ENCODE peak calls at places on chromosomes 7 and 10, in five cellular contexts. B, T, W, U and R are unnamed samples.
A peak's percentile ranks its signal among the peaks of the same experiment; 100 is the strongest.

GRCh38 chr7:150357277-150357676 is 11.3 kb upstream of the REPIN1 start:
- DNase-seq in B (no peak), W (peak; percentile 68), T (no peak), U (no peak), R (no peak)

GRCh38 chr10:7667262-7668141 is 736 bp upstream of the ITIH5 start:
- DNase-seq in U (no peak), W (no peak), B (no peak), T (no peak), R (no peak)

GRCh38 chr10:88986549-88987242 is 3.9 kb upstream of the FAS start:
- DNase-seq in T (no peak), B (no peak), W (no peak), U (no peak), R (peak; percentile 68)

GRCh38 chr10:73889014-73889413 is 14.7 kb upstream of the CAMK2G start:
- DNase-seq in W (peak; percentile 28), U (peak; percentile 59), B (peak; percentile 83), T (no peak), R (peak; percentile 89)

GRCh38 chr7:135801877-135802276 is 53.3 kb upstream of the FAM180A start:
- DNase-seq in W (peak; percentile 24), U (no peak), B (no peak), T (no peak), R (no peak)

GRCh38 chr10:59027975-59028640 is 148.3 kb upstream of the PHYHIPL start:
- DNase-seq in T (no peak), U (peak; percentile 2), W (no peak), B (no peak), R (peak; percentile 30)

GRCh38 chr7:128845987-128846386 is 15.8 kb downstream of the FLNC start:
- DNase-seq in T (no peak), B (no peak), U (no peak), W (no peak), R (no peak)

GRCh38 chr10:86258488-86258887 is 108.1 kb downstream of the GRID1 start:
- DNase-seq in T (no peak), U (no peak), B (no peak), W (no peak), R (peak; percentile 1)

GRCh38 chr7:114922151-114922651 is 307 bp downstream of the MDFIC start:
- DNase-seq in W (no peak), U (peak; percentile 34), B (peak; percentile 59), T (no peak), R (peak; percentile 48)

GRCh38 chr10:5977471-5978370 is at the start of gene IL15RA:
- DNase-seq in T (no peak), U (peak; percentile 13), W (no peak), B (peak; percentile 88), R (peak; percentile 64)

GRCh38 chr7:112531675-112532074 is 50.9 kb downstream of the LSMEM1 start:
- DNase-seq in T (no peak), B (no peak), W (no peak), U (no peak), R (no peak)

GRCh38 chr10:12750526-12751201 is 250.8 kb downstream of the CCDC3 start:
- DNase-seq in T (no peak), U (peak; percentile 36), B (no peak), W (no peak), R (no peak)

GRCh38 chr10:102396751-102397151 is 1.2 kb downstream of the NFKB2 start:
- DNase-seq in U (no peak), T (no peak), B (no peak), W (no peak), R (no peak)

GRCh38 chr10:97538839-97539238 is 33.7 kb upstream of the ANKRD2 start:
- DNase-seq in B (no peak), T (no peak), W (no peak), U (no peak), R (no peak)

GRCh38 chr10:110609592-110609991 is 34.5 kb upstream of the RBM20 start:
- DNase-seq in T (no peak), U (no peak), B (no peak), W (peak; percentile 44), R (peak; percentile 5)

GRCh38 chr7:20030915-20031362 is 186.2 kb downstream of the MACC1 start:
- DNase-seq in W (no peak), T (no peak), B (no peak), U (peak; percentile 49), R (peak; percentile 37)

GRCh38 chr7:43647772-43648643 is 65.1 kb downstream of the STK17A start:
- DNase-seq in T (no peak), W (peak; percentile 85), B (peak; percentile 62), U (peak; percentile 99), R (peak; percentile 98)

GRCh38 chr10:101716891-101717659 is 22.1 kb upstream of the FBXW4 start:
- DNase-seq in T (no peak), U (no peak), B (no peak), W (no peak), R (no peak)

GRCh38 chr10:110780704-110781103 is 91.0 kb upstream of the PDCD4 start:
- DNase-seq in U (no peak), W (peak; percentile 19), T (no peak), B (no peak), R (no peak)

GRCh38 chr7:157544226-157544625 is 207.4 kb downstream of the DNAJB6 start:
- DNase-seq in W (no peak), T (no peak), B (peak; percentile 39), U (no peak), R (no peak)

GRCh38 chr10:68989317-68989990 is 851 bp downstream of the KIFBP start:
- DNase-seq in U (no peak), W (no peak), T (no peak), B (no peak), R (peak; percentile 23)

GRCh38 chr7:21044913-21045312 is 258.2 kb upstream of the SP8 start:
- DNase-seq in U (no peak), T (no peak), B (no peak), W (no peak), R (no peak)

GRCh38 chr7:45295222-45295621 is 137.6 kb downstream of the RAMP3 start:
- DNase-seq in W (no peak), B (no peak), U (no peak), T (no peak), R (no peak)

GRCh38 chr7:96558530-96558929 is 151.1 kb downstream of the SEM1 start:
- DNase-seq in B (no peak), T (no peak), W (no peak), U (no peak), R (no peak)

GRCh38 chr10:58843760-58844159 is 331.1 kb downstream of the BICC1 start:
- DNase-seq in W (no peak), B (no peak), U (no peak), T (no peak), R (no peak)

GRCh38 chr7:140697447-140698143 is 1.1 kb downstream of the NDUFB2 start:
- DNase-seq in U (peak; percentile 53), T (no peak), B (no peak), W (no peak), R (peak; percentile 56)

GRCh38 chr10:77644557-77645243 is 7.1 kb upstream of the KCNMA1 start:
- DNase-seq in T (no peak), U (no peak), W (no peak), B (no peak), R (no peak)

GRCh38 chr7:138169441-138169851 is 93.2 kb downstream of the AKR1D1 start:
- DNase-seq in U (peak; percentile 41), B (no peak), W (no peak), T (peak; percentile 55), R (no peak)

GRCh38 chr10:11035318-11035920 is 17.7 kb downstream of the CELF2 start:
- DNase-seq in T (peak; percentile 37), W (no peak), U (peak; percentile 71), B (no peak), R (peak; percentile 75)

GRCh38 chr7:994592-995308 is 11.8 kb downstream of the CYP2W1 start:
- DNase-seq in W (no peak), B (no peak), T (no peak), U (no peak), R (no peak)

GRCh38 chr7:26083113-26083512 is 68.9 kb upstream of the NFE2L3 start:
- DNase-seq in W (no peak), T (no peak), U (peak; percentile 39), B (no peak), R (no peak)

GRCh38 chr10:32326680-32327363 is 20.1 kb downstream of the EPC1 start:
- DNase-seq in U (peak; percentile 66), W (no peak), T (no peak), B (no peak), R (no peak)

GRCh38 chr10:30911303-30911863 is 120.3 kb downstream of the ZNF438 start:
- DNase-seq in T (no peak), W (no peak), B (no peak), U (peak; percentile 6), R (no peak)

GRCh38 chr7:70069977-70070376 is 471.7 kb downstream of the AUTS2 start:
- DNase-seq in W (no peak), T (no peak), U (no peak), B (no peak), R (no peak)

GRCh38 chr7:136869006-136869961 is 832 bp downstream of the CHRM2 start:
- DNase-seq in U (peak; percentile 39), T (no peak), B (peak; percentile 44), W (no peak), R (no peak)

GRCh38 chr7:31320675-31321074 is 19.9 kb downstream of the NEUROD6 start:
- DNase-seq in W (no peak), T (no peak), B (no peak), U (no peak), R (no peak)

GRCh38 chr7:36153571-36154097 is 580 bp downstream of the EEPD1 start:
- DNase-seq in T (no peak), W (no peak), U (no peak), B (peak; percentile 76), R (no peak)